ENCODE peak calls at places on chromosome 11, in ten cellular contexts. One of them, this sample, is unnamed.

GRCh38 chr11:1656670-1657069 is 27.1 kb downstream of the KRTAP5-5 start:
- DNase-seq in adrenal gland: no peak
- DNase-seq in SJSA1: no peak
- DNase-seq in HCT116: no peak
- DNase-seq in heart right ventricle: no peak
- DNase-seq in A549: no peak
- DNase-seq in GM12878: no peak
- DNase-seq in PC-9: no peak
- DNase-seq in pancreas: no peak
- DNase-seq in neural progenitor cell: no peak
- DNase-seq in this sample: no peak

GRCh38 chr11:13924801-13925327 is 37.7 kb upstream of the SPON1 start:
- DNase-seq in adrenal gland: peak; percentile 23
- DNase-seq in SJSA1: no peak
- DNase-seq in HCT116: no peak
- DNase-seq in heart right ventricle: no peak
- DNase-seq in A549: no peak
- DNase-seq in GM12878: no peak
- DNase-seq in PC-9: no peak
- DNase-seq in pancreas: no peak
- DNase-seq in neural progenitor cell: no peak
- DNase-seq in this sample: no peak

GRCh38 chr11:66317766-66318575 is 1.1 kb upstream of the CD248 start:
- DNase-seq in adrenal gland: peak; percentile 72
- DNase-seq in SJSA1: peak; percentile 89
- DNase-seq in HCT116: no peak
- DNase-seq in heart right ventricle: no peak
- DNase-seq in A549: no peak
- DNase-seq in GM12878: no peak
- DNase-seq in PC-9: no peak
- DNase-seq in pancreas: no peak
- DNase-seq in neural progenitor cell: peak; percentile 51
- DNase-seq in this sample: peak; percentile 85

GRCh38 chr11:68125164-68125563 is 4.0 kb upstream of the CHKA start:
- DNase-seq in adrenal gland: no peak
- DNase-seq in SJSA1: no peak
- DNase-seq in HCT116: no peak
- DNase-seq in heart right ventricle: no peak
- DNase-seq in A549: no peak
- DNase-seq in GM12878: no peak
- DNase-seq in PC-9: no peak
- DNase-seq in pancreas: no peak
- DNase-seq in neural progenitor cell: no peak
- DNase-seq in this sample: no peak

GRCh38 chr11:92852946-92853345 is 116.5 kb upstream of the MTNR1B start:
- DNase-seq in adrenal gland: peak; percentile 4
- DNase-seq in SJSA1: no peak
- DNase-seq in HCT116: no peak
- DNase-seq in heart right ventricle: peak; percentile 8
- DNase-seq in A549: no peak
- DNase-seq in GM12878: no peak
- DNase-seq in PC-9: no peak
- DNase-seq in pancreas: no peak
- DNase-seq in neural progenitor cell: no peak
- DNase-seq in this sample: peak; percentile 47

GRCh38 chr11:64356498-64357411 is 2.2 kb upstream of the RPS6KA4 start:
- DNase-seq in adrenal gland: no peak
- DNase-seq in SJSA1: peak; percentile 77
- DNase-seq in HCT116: peak; percentile 80
- DNase-seq in heart right ventricle: no peak
- DNase-seq in A549: peak; percentile 88
- DNase-seq in GM12878: no peak
- DNase-seq in PC-9: peak; percentile 56
- DNase-seq in pancreas: peak; percentile 45
- DNase-seq in neural progenitor cell: peak; percentile 86
- DNase-seq in this sample: peak; percentile 62

GRCh38 chr11:1557904-1558831 is 13.9 kb downstream of the DUSP8 start:
- DNase-seq in adrenal gland: peak; percentile 82
- DNase-seq in SJSA1: peak; percentile 61
- DNase-seq in HCT116: no peak
- DNase-seq in heart right ventricle: peak; percentile 55
- DNase-seq in A549: peak; percentile 71
- DNase-seq in GM12878: no peak
- DNase-seq in PC-9: peak; percentile 46
- DNase-seq in pancreas: peak; percentile 62
- DNase-seq in neural progenitor cell: no peak
- DNase-seq in this sample: no peak

GRCh38 chr11:1219836-1220810 is 2.7 kb upstream of the MUC5B start:
- DNase-seq in adrenal gland: peak; percentile 21
- DNase-seq in SJSA1: no peak
- DNase-seq in HCT116: no peak
- DNase-seq in heart right ventricle: peak; percentile 7
- DNase-seq in A549: no peak
- DNase-seq in GM12878: no peak
- DNase-seq in PC-9: peak; percentile 77
- DNase-seq in pancreas: no peak
- DNase-seq in neural progenitor cell: no peak
- DNase-seq in this sample: no peak

GRCh38 chr11:36030707-36031365 is 87.0 kb downstream of the LDLRAD3 start:
- DNase-seq in adrenal gland: no peak
- DNase-seq in SJSA1: no peak
- DNase-seq in HCT116: no peak
- DNase-seq in heart right ventricle: no peak
- DNase-seq in A549: no peak
- DNase-seq in GM12878: no peak
- DNase-seq in PC-9: no peak
- DNase-seq in pancreas: no peak
- DNase-seq in neural progenitor cell: no peak
- DNase-seq in this sample: peak; percentile 33
- H3K4me1 ChIP-seq in adrenal gland: peaks cover 7% of the 10 kb centered on the region
- H3K4me1 ChIP-seq in SJSA1: peaks cover 18% of the 10 kb centered on the region
- H3K4me1 ChIP-seq in HCT116: peaks cover 18% of the 10 kb centered on the region
- H3K4me1 ChIP-seq in heart right ventricle: no peaks in the 10 kb centered on the region
- H3K4me1 ChIP-seq in A549: peaks cover 21% of the 10 kb centered on the region
- H3K4me1 ChIP-seq in GM12878: no peaks in the 10 kb centered on the region
- H3K4me1 ChIP-seq in PC-9: peaks cover 33% of the 10 kb centered on the region
- H3K4me1 ChIP-seq in pancreas: peaks cover 9% of the 10 kb centered on the region
- H3K4me1 ChIP-seq in neural progenitor cell: peaks cover 4% of the 10 kb centered on the region
- H3K4me1 ChIP-seq in this sample: peaks cover 8% of the 10 kb centered on the region

GRCh38 chr11:46360878-46361277 is 13.6 kb downstream of the DGKZ start:
- DNase-seq in adrenal gland: no peak
- DNase-seq in SJSA1: no peak
- DNase-seq in HCT116: no peak
- DNase-seq in heart right ventricle: peak; percentile 3
- DNase-seq in A549: no peak
- DNase-seq in GM12878: no peak
- DNase-seq in PC-9: no peak
- DNase-seq in pancreas: no peak
- DNase-seq in neural progenitor cell: no peak
- DNase-seq in this sample: no peak

GRCh38 chr11:46361283-46362145 is 14.3 kb downstream of the DGKZ start:
- DNase-seq in adrenal gland: peak; percentile 56
- DNase-seq in SJSA1: no peak
- DNase-seq in HCT116: no peak
- DNase-seq in heart right ventricle: peak; percentile 74
- DNase-seq in A549: no peak
- DNase-seq in GM12878: peak; percentile 44
- DNase-seq in PC-9: no peak
- DNase-seq in pancreas: no peak
- DNase-seq in neural progenitor cell: no peak
- DNase-seq in this sample: peak; percentile 63

GRCh38 chr11:46362146-46363030 is 15.1 kb downstream of the DGKZ start:
- DNase-seq in adrenal gland: no peak
- DNase-seq in SJSA1: no peak
- DNase-seq in HCT116: no peak
- DNase-seq in heart right ventricle: peak; percentile 40
- DNase-seq in A549: no peak
- DNase-seq in GM12878: no peak
- DNase-seq in PC-9: no peak
- DNase-seq in pancreas: no peak
- DNase-seq in neural progenitor cell: no peak
- DNase-seq in this sample: no peak

GRCh38 chr11:46357483-46357936 is 10.2 kb downstream of the DGKZ start:
- DNase-seq in adrenal gland: no peak
- DNase-seq in SJSA1: no peak
- DNase-seq in HCT116: no peak
- DNase-seq in heart right ventricle: no peak
- DNase-seq in A549: no peak
- DNase-seq in GM12878: no peak
- DNase-seq in PC-9: no peak
- DNase-seq in pancreas: peak; percentile 85
- DNase-seq in neural progenitor cell: no peak
- DNase-seq in this sample: no peak

GRCh38 chr11:46359936-46360335 is 12.7 kb downstream of the DGKZ start:
- DNase-seq in adrenal gland: no peak
- DNase-seq in SJSA1: no peak
- DNase-seq in HCT116: no peak
- DNase-seq in heart right ventricle: no peak
- DNase-seq in A549: no peak
- DNase-seq in GM12878: no peak
- DNase-seq in PC-9: no peak
- DNase-seq in pancreas: no peak
- DNase-seq in neural progenitor cell: no peak
- DNase-seq in this sample: no peak
- H3K4me1 ChIP-seq in adrenal gland: peaks cover 20% of the 10 kb centered on the region
- H3K4me1 ChIP-seq in SJSA1: peaks cover 20% of the 10 kb centered on the region
- H3K4me1 ChIP-seq in HCT116: peaks cover 40% of the 10 kb centered on the region
- H3K4me1 ChIP-seq in heart right ventricle: peaks cover 25% of the 10 kb centered on the region
- H3K4me1 ChIP-seq in A549: peaks cover 10% of the 10 kb centered on the region
- H3K4me1 ChIP-seq in GM12878: peaks cover 20% of the 10 kb centered on the region
- H3K4me1 ChIP-seq in PC-9: peaks cover 22% of the 10 kb centered on the region
- H3K4me1 ChIP-seq in pancreas: peaks cover 14% of the 10 kb centered on the region
- H3K4me1 ChIP-seq in neural progenitor cell: peaks cover 40% of the 10 kb centered on the region
- H3K4me1 ChIP-seq in this sample: peaks cover 10% of the 10 kb centered on the region

DNA sequence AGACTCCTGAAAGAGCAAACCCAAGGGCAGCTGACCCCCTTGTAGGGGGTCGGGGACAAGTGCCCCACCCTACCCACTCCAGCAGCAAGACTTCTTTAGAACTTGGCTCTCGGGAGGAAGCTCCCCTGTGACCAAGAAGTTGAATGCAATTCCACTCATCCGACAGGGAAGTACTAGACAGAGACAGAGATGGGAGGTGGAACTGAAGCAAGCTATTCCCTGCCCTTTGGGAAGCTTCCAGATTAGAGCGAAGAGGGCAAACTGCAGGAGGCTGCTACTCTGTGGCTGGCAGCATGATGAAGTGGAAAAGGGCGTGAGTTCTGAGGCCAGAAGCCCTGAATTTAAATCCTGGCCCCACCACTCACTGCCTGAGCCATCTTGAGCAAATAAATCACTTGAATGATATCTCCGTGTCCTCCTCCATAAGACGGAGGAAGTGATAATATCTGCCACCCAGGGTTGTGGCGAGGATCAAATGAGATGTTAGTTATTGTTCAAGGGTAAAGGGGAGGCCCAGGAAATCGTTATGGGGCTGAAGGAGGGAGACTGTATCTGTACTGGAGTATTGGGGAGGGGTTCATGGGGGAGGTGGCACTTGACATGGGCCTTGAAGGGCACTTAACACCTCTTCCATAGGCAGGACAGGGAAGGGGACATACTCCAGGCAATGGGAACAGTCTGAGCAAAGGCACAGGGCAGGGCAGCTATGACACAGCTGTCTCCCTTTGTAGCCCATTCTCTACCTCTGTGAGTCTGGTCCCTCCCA is 16.2 kb upstream of the DGKZ start:
- DNase-seq in adrenal gland: no peak
- DNase-seq in SJSA1: no peak
- DNase-seq in HCT116: no peak
- DNase-seq in heart right ventricle: no peak
- DNase-seq in A549: no peak
- DNase-seq in GM12878: no peak
- DNase-seq in PC-9: no peak
- DNase-seq in pancreas: no peak
- DNase-seq in neural progenitor cell: no peak
- DNase-seq in this sample: no peak
- H3K4me1 ChIP-seq in adrenal gland: no peaks in the 10 kb centered on the region
- H3K4me1 ChIP-seq in SJSA1: peaks cover 10% of the 10 kb centered on the region
- H3K4me1 ChIP-seq in HCT116: peaks cover 13% of the 10 kb centered on the region
- H3K4me1 ChIP-seq in heart right ventricle: peaks cover 10% of the 10 kb centered on the region
- H3K4me1 ChIP-seq in A549: no peaks in the 10 kb centered on the region
- H3K4me1 ChIP-seq in GM12878: no peaks in the 10 kb centered on the region
- H3K4me1 ChIP-seq in PC-9: peaks cover 25% of the 10 kb centered on the region
- H3K4me1 ChIP-seq in pancreas: peaks cover 4% of the 10 kb centered on the region
- H3K4me1 ChIP-seq in neural progenitor cell: peaks cover 45% of the 10 kb centered on the region
- H3K4me1 ChIP-seq in this sample: no peaks in the 10 kb centered on the region

GRCh38 chr11:122163420-122163819 is 47.4 kb upstream of the BLID start:
- DNase-seq in adrenal gland: no peak
- DNase-seq in SJSA1: no peak
- DNase-seq in HCT116: no peak
- DNase-seq in heart right ventricle: no peak
- DNase-seq in A549: no peak
- DNase-seq in GM12878: no peak
- DNase-seq in PC-9: no peak
- DNase-seq in pancreas: no peak
- DNase-seq in neural progenitor cell: no peak
- DNase-seq in this sample: no peak

GRCh38 chr11:122165972-122166371 is 50.0 kb upstream of the BLID start:
- DNase-seq in adrenal gland: no peak
- DNase-seq in SJSA1: no peak
- DNase-seq in HCT116: no peak
- DNase-seq in heart right ventricle: no peak
- DNase-seq in A549: no peak
- DNase-seq in GM12878: no peak
- DNase-seq in PC-9: no peak
- DNase-seq in pancreas: no peak
- DNase-seq in neural progenitor cell: no peak
- DNase-seq in this sample: no peak

GRCh38 chr11:122170815-122171475 is 54.9 kb upstream of the BLID start:
- DNase-seq in adrenal gland: no peak
- DNase-seq in SJSA1: peak; percentile 78
- DNase-seq in HCT116: peak; percentile 61
- DNase-seq in heart right ventricle: no peak
- DNase-seq in A549: no peak
- DNase-seq in GM12878: no peak
- DNase-seq in PC-9: no peak
- DNase-seq in pancreas: no peak
- DNase-seq in neural progenitor cell: no peak
- DNase-seq in this sample: no peak

GRCh38 chr11:122168218-122168617 is 52.2 kb upstream of the BLID start:
- DNase-seq in adrenal gland: no peak
- DNase-seq in SJSA1: no peak
- DNase-seq in HCT116: no peak
- DNase-seq in heart right ventricle: no peak
- DNase-seq in A549: no peak
- DNase-seq in GM12878: no peak
- DNase-seq in PC-9: no peak
- DNase-seq in pancreas: no peak
- DNase-seq in neural progenitor cell: no peak
- DNase-seq in this sample: no peak

DNA sequence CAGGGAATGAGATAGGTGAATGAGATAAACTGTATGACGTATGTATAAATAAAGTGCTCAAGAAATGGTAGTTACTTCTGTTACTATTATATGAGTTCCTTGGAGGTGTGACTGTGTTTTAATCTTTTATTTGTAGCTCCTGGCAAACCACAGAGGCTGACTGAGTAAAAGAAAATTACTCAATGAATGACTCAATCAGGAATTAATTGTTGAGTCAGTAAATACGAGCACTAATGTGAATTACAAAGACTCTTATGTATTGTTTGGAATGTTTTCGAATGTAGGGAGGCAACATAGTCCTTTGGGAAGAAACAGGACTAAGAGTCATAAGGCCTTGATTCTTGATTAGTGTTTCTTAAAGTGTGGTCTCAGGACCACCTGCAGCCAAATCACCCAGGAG is 51.1 kb upstream of the BLID start:
- DNase-seq in adrenal gland: no peak
- DNase-seq in SJSA1: no peak
- DNase-seq in HCT116: peak; percentile 87
- DNase-seq in heart right ventricle: no peak
- DNase-seq in A549: no peak
- DNase-seq in GM12878: no peak
- DNase-seq in PC-9: peak; percentile 89
- DNase-seq in pancreas: no peak
- DNase-seq in neural progenitor cell: no peak
- DNase-seq in this sample: no peak
- H3K4me1 ChIP-seq in adrenal gland: no peaks in the 10 kb centered on the region
- H3K4me1 ChIP-seq in SJSA1: peaks cover 47% of the 10 kb centered on the region
- H3K4me1 ChIP-seq in HCT116: peaks cover 96% of the 10 kb centered on the region
- H3K4me1 ChIP-seq in heart right ventricle: no peaks in the 10 kb centered on the region
- H3K4me1 ChIP-seq in A549: peaks cover 73% of the 10 kb centered on the region
- H3K4me1 ChIP-seq in GM12878: no peaks in the 10 kb centered on the region
- H3K4me1 ChIP-seq in PC-9: peaks cover 59% of the 10 kb centered on the region
- H3K4me1 ChIP-seq in pancreas: no peaks in the 10 kb centered on the region
- H3K4me1 ChIP-seq in neural progenitor cell: peaks cover 10% of the 10 kb centered on the region
- H3K4me1 ChIP-seq in this sample: no peaks in the 10 kb centered on the region

This sample was measured in BE2C.